ENCODE peak calls at places on chromosomes 11 and 22, in four cellular contexts. S is GM12864, W is neural progenitor cell, T is MV-4-11. C is an unnamed sample.
A peak's percentile ranks its signal among the peaks of the same experiment; 100 is the strongest.

GRCh38 chr11:92409347-92409746 is 184.7 kb downstream of the FAT3 start:
- DNase-seq in S (no peak), W (no peak), T (no peak), C (no peak)

GRCh38 chr11:118608268-118609214 is 1.1 kb downstream of the PHLDB1 start:
- DNase-seq in S (no peak), W (peak; percentile 54), T (peak; percentile 60), C (peak; percentile 87)

GRCh38 chr11:58905716-58906547 is 33.4 kb upstream of the GLYATL1 start:
- DNase-seq in S (no peak), W (peak; percentile 92), T (no peak), C (no peak)

GRCh38 chr22:22386602-22387385 is 121.7 kb downstream of the ZNF280B start:
- DNase-seq in S (no peak), W (no peak), T (no peak), C (no peak)

GRCh38 chr11:111472228-111472627 is 40.0 kb downstream of the BTG4 start:
- DNase-seq in S (no peak), W (no peak), T (no peak), C (no peak)

GRCh38 chr11:6625832-6626420 is 6.7 kb upstream of the TPP1 start:
- DNase-seq in S (no peak), W (no peak), T (no peak), C (no peak)

GRCh38 chr11:17418437-17418836 is 30.0 kb upstream of the KCNJ11 start:
- DNase-seq in S (no peak), W (no peak), T (no peak), C (no peak)

GRCh38 chr11:122556605-122557004 is 98.9 kb upstream of the UBASH3B start:
- DNase-seq in S (no peak), W (peak; percentile 77), T (no peak), C (no peak)

GRCh38 chr11:90476442-90477007 is 253.7 kb upstream of the CHORDC1 start:
- DNase-seq in S (peak; percentile 19), W (peak; percentile 58), T (peak; percentile 68), C (no peak)

C was measured in T-helper 9 cell.